ENCODE peak calls at places on chromosomes 2 and 18, in nine cellular contexts. F, G, O, K, I, W, P, N and R are unnamed samples.

GRCh38 chr18:38751897-38752296 is 1186.3 kb upstream of the CELF4 start:
- DNase-seq in K (no peak), P (no peak), I (no peak), O (no peak), N (no peak), F (no peak), W (no peak), G (no peak), R (no peak)

GRCh38 chr2:240597419-240598181 is 11.1 kb downstream of the CAPN10 start:
- DNase-seq in O (no peak), W (peak), G (peak), I (no peak), K (peak), P (no peak), N (no peak), F (no peak), R (no peak)

GRCh38 chr2:61763605-61764034 is 90.2 kb downstream of the FAM161A start:
- DNase-seq in K (peak), F (no peak), N (peak), G (peak), W (peak), I (no peak), P (peak), O (no peak), R (peak)

GRCh38 chr2:134432438-134432883 is 178.6 kb downstream of the MGAT5 start:
- DNase-seq in N (no peak), O (no peak), I (no peak), G (no peak), P (no peak), K (no peak), F (no peak), W (no peak), R (peak)

GRCh38 chr2:64133828-64134227 is 10.4 kb downstream of the PELI1 start:
- DNase-seq in G (no peak), F (no peak), P (peak), N (no peak), K (no peak), W (no peak), I (peak), O (no peak), R (no peak)

GRCh38 chr18:9845256-9845655 is 40.5 kb upstream of the TXNDC2 start:
- DNase-seq in N (no peak), O (no peak), G (no peak), I (no peak), K (no peak), P (no peak), F (no peak), W (no peak), R (no peak)

GRCh38 chr18:33579868-33580205 is 1.8 kb downstream of the ASXL3 start:
- DNase-seq in G (no peak), W (no peak), P (no peak), O (no peak), F (no peak), K (no peak), I (no peak), N (no peak), R (no peak)

GRCh38 chr2:207252979-207253640 is 87.4 kb upstream of the KLF7 start:
- DNase-seq in O (no peak), W (no peak), N (peak), G (peak), P (no peak), F (no peak), I (peak), K (no peak), R (no peak)

GRCh38 chr2:62536873-62537547 is 31.0 kb upstream of the TMEM17 start:
- DNase-seq in N (no peak), I (no peak), F (no peak), W (no peak), K (no peak), G (no peak), O (no peak), P (peak), R (no peak)

GRCh38 chr18:28113271-28114023 is 63.5 kb downstream of the CDH2 start:
- DNase-seq in I (no peak), N (no peak), P (no peak), O (no peak), K (no peak), W (no peak), G (no peak), F (no peak), R (no peak)

GRCh38 chr2:20623741-20624155 is 27.1 kb downstream of the HS1BP3 start:
- DNase-seq in K (peak), W (peak), G (no peak), P (no peak), F (no peak), O (no peak), N (no peak), I (no peak), R (no peak)

GRCh38 chr2:233983445-233983844 is 66.3 kb downstream of the TRPM8 start:
- DNase-seq in W (no peak), F (no peak), O (no peak), N (no peak), G (no peak), I (no peak), K (no peak), P (no peak), R (no peak)

GRCh38 chr2:65227035-65227470 is 578 bp upstream of the ACTR2 start:
- DNase-seq in I (peak), K (no peak), P (no peak), F (no peak), W (no peak), G (no peak), N (no peak), O (no peak), R (no peak)

GRCh38 chr18:54679318-54680149 is 88.5 kb downstream of the DYNAP start:
- DNase-seq in I (peak), G (no peak), K (no peak), P (peak), N (no peak), O (no peak), W (no peak), F (no peak), R (no peak)

GRCh38 chr18:28767201-28767600 is 590.3 kb upstream of the CDH2 start:
- DNase-seq in K (no peak), O (no peak), F (no peak), W (no peak), I (peak), G (no peak), N (no peak), P (no peak), R (no peak)

GRCh38 chr18:47287911-47288635 is 36.6 kb upstream of the SKOR2 start:
- DNase-seq in K (no peak), F (no peak), O (no peak), I (peak), G (no peak), N (no peak), P (no peak), W (no peak), R (no peak)

GRCh38 chr18:9913151-9913525 is 678 bp upstream of the VAPA start:
- DNase-seq in F (no peak), I (no peak), O (peak), N (no peak), K (no peak), P (no peak), W (no peak), G (no peak), R (no peak)

GRCh38 chr2:231714639-231715498 is 6.5 kb downstream of the PTMA start:
- DNase-seq in G (peak), P (peak), F (peak), K (peak), I (peak), O (peak), N (peak), W (peak), R (peak)

GRCh38 chr18:34510926-34511325 is 199.2 kb upstream of the DTNA start:
- DNase-seq in I (no peak), P (no peak), W (no peak), K (no peak), O (no peak), G (no peak), N (no peak), F (no peak), R (no peak)

GRCh38 chr18:64037812-64038414 is 68.0 kb downstream of the SERPINB8 start:
- DNase-seq in I (peak), N (no peak), O (no peak), G (no peak), P (no peak), K (no peak), F (no peak), W (no peak), R (no peak)

GRCh38 chr18:59446012-59446411 is 86.9 kb upstream of the LMAN1 start:
- DNase-seq in W (no peak), O (no peak), K (no peak), P (no peak), N (no peak), F (no peak), G (no peak), I (no peak), R (no peak)

GRCh38 chr18:50151876-50152275 is 43.1 kb downstream of the MYO5B start:
- DNase-seq in I (peak), W (no peak), P (no peak), G (no peak), K (no peak), O (no peak), N (no peak), F (no peak), R (no peak)

GRCh38 chr2:1815053-1815452 is 70.7 kb upstream of the PXDN start:
- DNase-seq in P (no peak), K (no peak), F (no peak), O (no peak), G (no peak), N (no peak), I (no peak), W (no peak), R (no peak)

GRCh38 chr18:36315736-36316135 is 18.2 kb downstream of the FHOD3 start:
- DNase-seq in I (peak), N (no peak), F (no peak), G (no peak), W (no peak), O (no peak), K (no peak), P (no peak), R (no peak)

GRCh38 chr2:20064421-20064820 is 13.0 kb upstream of the LAPTM4A start:
- DNase-seq in P (no peak), F (no peak), N (no peak), O (no peak), K (no peak), G (no peak), W (no peak), I (no peak), R (no peak)